ENCODE peak calls at places on chromosomes 2 and 18, in nine cellular contexts. Y is A549, S is PC-9, E is H9, B is IMR-90, N is MM.1S, I is hepatocyte, M is endothelial cell of umbilical vein, U is PC-3. F is an unnamed sample.
A peak's percentile ranks its signal among the peaks of the same experiment; 100 is the strongest.

GRCh38 chr2:225002039-225002655 is 40.1 kb downstream of the DOCK10 start:
- DNase-seq in Y (peak; percentile 10), S (no peak), E (peak; percentile 39), B (peak; percentile 78), N (peak; percentile 60), I (peak; percentile 77), M (peak; percentile 70), U (peak; percentile 79), F (peak; percentile 86)

GRCh38 chr2:176105078-176105726 is 1.9 kb upstream of the HOXD11 start:
- DNase-seq in Y (no peak), S (no peak), E (peak; percentile 51), B (no peak), N (no peak), I (no peak), M (no peak), U (no peak), F (no peak)

GRCh38 chr2:144151405-144151804 is 368.5 kb downstream of the ZEB2 start:
- DNase-seq in Y (no peak), S (no peak), E (no peak), B (no peak), N (no peak), I (no peak), M (no peak), U (no peak), F (no peak)

GRCh38 chr2:27288610-27289009 is 6.4 kb downstream of the TRIM54 start:
- DNase-seq in Y (no peak), S (no peak), E (no peak), B (no peak), N (no peak), I (no peak), M (peak; percentile 94), U (no peak), F (no peak)

GRCh38 chr2:85319811-85320210 is 8.0 kb downstream of the TGOLN2 start:
- DNase-seq in Y (no peak), S (no peak), E (no peak), B (no peak), N (no peak), I (no peak), M (no peak), U (no peak), F (no peak)

GRCh38 chr2:111671426-111672150 is 212.4 kb downstream of the ANAPC1 start:
- DNase-seq in Y (no peak), S (no peak), E (no peak), B (no peak), N (peak; percentile 36), I (no peak), M (peak; percentile 68), U (no peak), F (peak; percentile 35)

GRCh38 chr18:68721681-68722583 is 7.0 kb upstream of the TMX3 start:
- DNase-seq in Y (no peak), S (no peak), E (no peak), B (no peak), N (peak; percentile 75), I (no peak), M (no peak), U (no peak), F (no peak)

GRCh38 chr18:33744032-33744697 is 166.1 kb downstream of the ASXL3 start:
- DNase-seq in Y (no peak), S (no peak), E (no peak), B (no peak), N (no peak), I (no peak), M (no peak), U (no peak), F (no peak)

GRCh38 chr2:156054983-156055382 is 277.5 kb downstream of the NR4A2 start:
- DNase-seq in Y (no peak), S (no peak), E (no peak), B (no peak), N (no peak), I (no peak), M (no peak), U (no peak), F (no peak)

GRCh38 chr18:24443870-24444269 is 16.6 kb upstream of the HRH4 start:
- DNase-seq in Y (no peak), S (no peak), E (no peak), B (no peak), N (peak; percentile 56), I (no peak), M (no peak), U (no peak), F (no peak)

GRCh38 chr2:25851740-25852503 is 26.4 kb downstream of the ASXL2 start:
- DNase-seq in Y (peak; percentile 68), S (peak; percentile 75), E (no peak), B (peak; percentile 93), N (peak; percentile 84), I (peak; percentile 74), M (peak; percentile 81), U (peak; percentile 87), F (peak; percentile 78)

GRCh38 chr2:179898873-179899272 is 37.5 kb upstream of the ZNF385B start:
- DNase-seq in Y (no peak), S (no peak), E (peak; percentile 78), B (peak; percentile 17), N (peak; percentile 78), I (peak; percentile 24), M (peak; percentile 28), U (peak; percentile 79), F (peak; percentile 92)

GRCh38 chr2:215601990-215602721 is 166.3 kb upstream of the FN1 start:
- DNase-seq in Y (no peak), S (peak; percentile 31), E (no peak), B (peak; percentile 88), N (no peak), I (no peak), M (peak; percentile 97), U (peak; percentile 51), F (no peak)

GRCh38 chr2:1672738-1673137 is 71.6 kb downstream of the PXDN start:
- DNase-seq in Y (no peak), S (no peak), E (no peak), B (no peak), N (peak; percentile 38), I (no peak), M (no peak), U (no peak), F (no peak)

GRCh38 chr2:109471656-109472055 is 142.1 kb downstream of the SEPTIN10 start:
- DNase-seq in Y (no peak), S (no peak), E (no peak), B (no peak), N (no peak), I (no peak), M (peak; percentile 21), U (no peak), F (no peak)

GRCh38 chr2:241692448-241692847 is 5.8 kb upstream of the DTYMK start:
- DNase-seq in Y (no peak), S (no peak), E (no peak), B (peak; percentile 84), N (no peak), I (peak; percentile 30), M (no peak), U (peak; percentile 49), F (no peak)

GRCh38 chr2:241690202-241690717 is 3.6 kb upstream of the DTYMK start:
- DNase-seq in Y (no peak), S (no peak), E (no peak), B (no peak), N (no peak), I (no peak), M (no peak), U (no peak), F (no peak)

GRCh38 chr2:241686322-241686648 is 330 bp downstream of the DTYMK start:
- DNase-seq in Y (no peak), S (no peak), E (no peak), B (no peak), N (peak; percentile 13), I (no peak), M (no peak), U (no peak), F (no peak)

GRCh38 chr2:241686649-241687425 is at the start of gene DTYMK:
- DNase-seq in Y (peak; percentile 96), S (peak; percentile 93), E (peak; percentile 94), B (peak; percentile 93), N (peak; percentile 96), I (peak; percentile 98), M (peak; percentile 96), U (peak; percentile 97), F (peak; percentile 96)

GRCh38 chr2:241689306-241689705 is 2.7 kb upstream of the DTYMK start:
- DNase-seq in Y (no peak), S (no peak), E (no peak), B (no peak), N (no peak), I (no peak), M (no peak), U (no peak), F (no peak)
- H3K4me2 ChIP-seq in Y (no peak overlapping the region), S (no peak overlapping the region), E (no peak overlapping the region), B (no peak overlapping the region), N (no peak overlapping the region), I (no peak overlapping the region), M (no peak overlapping the region), U (no peak overlapping the region), F (no peak overlapping the region)

GRCh38 chr2:73532381-73532780 is 109.8 kb downstream of the NAT8 start:
- DNase-seq in Y (no peak), S (no peak), E (no peak), B (no peak), N (no peak), I (no peak), M (no peak), U (no peak), F (no peak)
- H3K9me3 ChIP-seq in Y (peaks cover 26% of the 10 kb centered on the region), S (peaks cover 14% of the 10 kb centered on the region), E (peaks cover 33% of the 10 kb centered on the region), B (peaks cover 7% of the 10 kb centered on the region), N (no peaks in the 10 kb centered on the region), I (no peaks in the 10 kb centered on the region), M (no peaks in the 10 kb centered on the region), U (peaks cover 8% of the 10 kb centered on the region), F (peaks cover 29% of the 10 kb centered on the region)

DNA sequence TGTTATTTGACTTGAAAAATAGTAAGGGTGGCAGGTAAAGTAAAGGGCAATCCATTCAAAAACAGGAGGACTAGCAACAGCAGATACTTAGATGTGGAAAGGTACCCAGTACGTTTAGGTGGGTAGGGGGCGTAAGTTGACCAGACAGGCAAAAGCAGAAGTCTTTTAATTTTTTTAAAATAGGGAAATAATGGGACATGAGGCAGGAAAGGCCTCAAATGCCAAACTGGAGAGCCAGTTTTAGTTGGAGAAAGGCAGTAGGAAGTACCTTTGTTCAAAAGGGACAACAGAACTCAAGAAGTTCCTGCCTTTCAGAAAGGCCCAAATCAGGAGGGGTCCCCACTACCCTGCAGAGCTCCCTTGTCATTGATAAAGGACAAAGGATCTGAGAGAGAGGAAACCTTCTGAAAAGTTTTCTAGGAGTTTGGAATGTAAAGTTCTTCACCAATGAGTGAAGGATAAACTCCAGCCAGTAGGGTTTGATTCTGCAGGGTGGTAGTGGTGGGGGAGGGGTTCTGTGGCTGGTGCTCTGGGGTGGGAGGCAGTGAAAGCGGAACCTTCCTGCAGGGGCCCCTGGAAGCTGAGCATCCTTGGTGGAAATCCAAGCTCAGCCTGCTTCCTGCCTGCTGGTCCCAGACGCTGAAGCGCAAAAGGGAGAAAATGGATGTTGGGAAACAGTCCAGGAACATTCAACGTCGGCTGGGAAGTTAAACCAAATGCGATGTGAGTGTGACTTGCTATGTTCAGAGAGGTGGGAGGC is 40.1 kb downstream of the TMEM17 start:
- DNase-seq in Y (no peak), S (no peak), E (peak; percentile 69), B (no peak), N (no peak), I (peak; percentile 27), M (peak; percentile 19), U (no peak), F (no peak)
- H3K4me2 ChIP-seq in Y (no peak overlapping the region), S (no peak overlapping the region), E (peak overlapping the region; percentile 3), B (no peak overlapping the region), N (no peak overlapping the region), I (no peak overlapping the region), M (no peak overlapping the region), U (no peak overlapping the region), F (no peak overlapping the region)

DNA sequence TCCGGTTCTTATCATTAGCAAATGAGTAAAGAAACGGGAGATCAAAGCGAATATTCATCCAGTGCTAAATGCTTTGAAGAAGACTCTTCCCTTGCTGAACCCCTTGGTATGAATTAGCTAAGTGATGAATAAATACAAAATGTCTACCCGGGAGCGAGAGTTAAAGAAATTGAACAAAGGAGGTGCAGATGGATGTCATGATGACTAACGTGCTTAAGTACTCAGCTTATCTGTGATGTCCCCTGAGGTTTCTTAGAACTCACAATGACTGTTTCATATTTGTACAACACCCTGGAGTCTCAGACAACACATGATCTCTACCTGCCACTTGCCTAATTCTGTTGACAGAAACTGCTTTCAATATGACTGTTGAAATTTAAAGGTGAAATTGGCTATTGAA is 148.5 kb downstream of the TMEM200C start:
- DNase-seq in Y (no peak), S (no peak), E (no peak), B (no peak), N (no peak), I (peak; percentile 29), M (no peak), U (no peak), F (no peak)
- H3K9me3 ChIP-seq in Y (no peaks in the 10 kb centered on the region), S (no peaks in the 10 kb centered on the region), E (no peaks in the 10 kb centered on the region), B (no peaks in the 10 kb centered on the region), N (no peaks in the 10 kb centered on the region), I (no peaks in the 10 kb centered on the region), M (no peaks in the 10 kb centered on the region), U (no peaks in the 10 kb centered on the region), F (no peaks in the 10 kb centered on the region)

F was measured in OCI-LY7.